ENCODE peak calls at places on chromosomes 6 and 20, in six cellular contexts. S, Z, O, M, A and K are unnamed samples.

GRCh38 chr20:25270829-25271251 is 23.0 kb downstream of the PYGB start:
- DNase-seq in S (no peak), Z (no peak), O (no peak), M (no peak), A (no peak), K (no peak)

GRCh38 chr6:146892613-146893401 is 294.0 kb downstream of the ADGB start:
- DNase-seq in S (no peak), Z (no peak), O (no peak), M (no peak), A (no peak), K (no peak)

GRCh38 chr6:25070547-25071366 is 135.0 kb upstream of the RIPOR2 start:
- DNase-seq in S (peak; percentile 81), Z (peak; percentile 67), O (peak; percentile 78), M (peak; percentile 65), A (peak; percentile 42), K (peak; percentile 96)

GRCh38 chr20:4794846-4795245 is 73.1 kb downstream of the PRND start:
- DNase-seq in S (no peak), Z (no peak), O (no peak), M (no peak), A (no peak), K (no peak)

GRCh38 chr6:131876545-131876944 is 68.7 kb downstream of the ENPP1 start:
- DNase-seq in S (no peak), Z (no peak), O (no peak), M (no peak), A (no peak), K (no peak)

GRCh38 chr6:85435872-85436271 is 14.0 kb upstream of the NT5E start:
- DNase-seq in S (no peak), Z (no peak), O (no peak), M (no peak), A (no peak), K (no peak)

GRCh38 chr20:52083627-52084232 is 107.8 kb downstream of the ZFP64 start:
- DNase-seq in S (no peak), Z (no peak), O (peak; percentile 56), M (no peak), A (no peak), K (no peak)

GRCh38 chr20:30611239-30611984 is 646.1 kb upstream of the DEFB115 start:
- DNase-seq in S (no peak), Z (no peak), O (no peak), M (no peak), A (no peak), K (no peak)

GRCh38 chr20:2706688-2707352 is 14.2 kb downstream of the EBF4 start:
- DNase-seq in S (no peak), Z (no peak), O (no peak), M (no peak), A (no peak), K (peak; percentile 89)

GRCh38 chr6:87829622-87830121 is 127.6 kb upstream of the AKIRIN2 start:
- DNase-seq in S (no peak), Z (no peak), O (no peak), M (no peak), A (no peak), K (no peak)